ENCODE peak calls at places on chromosomes 4 and X, in seven cellular contexts. E, S, V, N, K, L and T are unnamed samples.

GRCh38 chr4:67684839-67685531 is 16.0 kb downstream of the UBA6 start:
- DNase-seq in E (no peak), S (no peak), V (no peak), N (no peak), K (no peak), L (no peak), T (no peak)

GRCh38 chrX:104697264-104697663 is 131.3 kb downstream of the IL1RAPL2 start:
- DNase-seq in E (no peak), S (no peak), V (no peak), N (no peak), K (no peak), L (no peak), T (no peak)

GRCh38 chrX:118727686-118728339 is 407 bp downstream of the IL13RA1 start:
- DNase-seq in E (no peak), S (peak; percentile 18), V (peak; percentile 84), N (no peak), K (peak; percentile 37), L (peak; percentile 35), T (peak; percentile 23)

GRCh38 chr4:3702084-3702521 is 64.1 kb upstream of the ADRA2C start:
- DNase-seq in E (no peak), S (no peak), V (peak; percentile 51), N (no peak), K (no peak), L (no peak), T (no peak)

GRCh38 chrX:95505721-95506120 is 1178.9 kb upstream of the DIAPH2 start:
- DNase-seq in E (no peak), S (peak; percentile 59), V (no peak), N (no peak), K (no peak), L (no peak), T (no peak)

GRCh38 chr4:85209161-85209560 is 242.7 kb upstream of the WDFY3 start:
- DNase-seq in E (no peak), S (no peak), V (no peak), N (no peak), K (no peak), L (no peak), T (no peak)

GRCh38 chrX:105267167-105267566 is 46.7 kb upstream of the TEX13A start:
- DNase-seq in E (no peak), S (no peak), V (no peak), N (no peak), K (no peak), L (no peak), T (no peak)

GRCh38 chr4:53064609-53065008 is 202.5 kb downstream of the RASL11B start:
- DNase-seq in E (no peak), S (no peak), V (no peak), N (no peak), K (no peak), L (no peak), T (no peak)

GRCh38 chr4:78534286-78534955 is 17.1 kb upstream of the ANXA3 start:
- DNase-seq in E (no peak), S (no peak), V (no peak), N (no peak), K (no peak), L (no peak), T (no peak)

GRCh38 chr4:165326831-165327210 is 648 bp upstream of the MSMO1 start:
- DNase-seq in E (no peak), S (peak; percentile 68), V (no peak), N (peak; percentile 22), K (no peak), L (peak; percentile 56), T (no peak)

GRCh38 chrX:9148626-9149385 is 114.9 kb upstream of the FAM9B start:
- DNase-seq in E (no peak), S (peak; percentile 96), V (no peak), N (peak; percentile 64), K (no peak), L (no peak), T (no peak)

GRCh38 chr4:113635739-113636437 is 125.7 kb downstream of the CAMK2D start:
- DNase-seq in E (no peak), S (no peak), V (no peak), N (peak; percentile 70), K (no peak), L (no peak), T (no peak)

GRCh38 chrX:120365320-120365719 is 3.4 kb downstream of the ATP1B4 start:
- DNase-seq in E (no peak), S (peak; percentile 29), V (peak; percentile 58), N (no peak), K (peak; percentile 15), L (peak; percentile 38), T (peak; percentile 92)

GRCh38 chrX:151973262-151973661 is 1.2 kb downstream of the GABRE start:
- DNase-seq in E (no peak), S (peak; percentile 29), V (no peak), N (no peak), K (no peak), L (no peak), T (no peak)

GRCh38 chr4:33395731-33396485 is 2675.7 kb downstream of the PCDH7 start:
- DNase-seq in E (no peak), S (no peak), V (no peak), N (no peak), K (no peak), L (no peak), T (no peak)

GRCh38 chr4:86032476-86033022 is 327.3 kb downstream of the MAPK10 start:
- DNase-seq in E (no peak), S (no peak), V (no peak), N (peak; percentile 79), K (peak; percentile 39), L (no peak), T (peak; percentile 37)

GRCh38 chr4:10554694-10555093 is 97.5 kb upstream of the ZNF518B start:
- DNase-seq in E (peak; percentile 67), S (peak; percentile 65), V (no peak), N (peak; percentile 69), K (peak; percentile 17), L (peak; percentile 44), T (no peak)

GRCh38 chr4:111854494-111855087 is 290.7 kb upstream of the FAM241A start:
- DNase-seq in E (no peak), S (peak; percentile 44), V (no peak), N (peak; percentile 3), K (no peak), L (no peak), T (no peak)

GRCh38 chr4:39243462-39243861 is 61.1 kb downstream of the WDR19 start:
- DNase-seq in E (no peak), S (no peak), V (no peak), N (no peak), K (no peak), L (no peak), T (no peak)

GRCh38 chrX:8191022-8191421 is 20.0 kb upstream of the VCX2 start:
- DNase-seq in E (no peak), S (peak; percentile 5), V (no peak), N (no peak), K (no peak), L (peak; percentile 57), T (no peak)

GRCh38 chr4:182429896-182430295 is 186.7 kb downstream of the TENM3 start:
- DNase-seq in E (no peak), S (no peak), V (no peak), N (no peak), K (no peak), L (no peak), T (no peak)

GRCh38 chr4:168845897-168846296 is 164.2 kb downstream of the CBR4 start:
- DNase-seq in E (no peak), S (no peak), V (no peak), N (no peak), K (no peak), L (no peak), T (no peak)

GRCh38 chr4:168848112-168848511 is 161.9 kb downstream of the CBR4 start:
- DNase-seq in E (no peak), S (no peak), V (no peak), N (no peak), K (no peak), L (no peak), T (no peak)

GRCh38 chr4:168850016-168850415 is 160.0 kb downstream of the CBR4 start:
- DNase-seq in E (no peak), S (peak; percentile 40), V (no peak), N (no peak), K (no peak), L (no peak), T (no peak)

GRCh38 chr4:168846414-168846813 is 163.6 kb downstream of the CBR4 start:
- DNase-seq in E (no peak), S (peak; percentile 75), V (no peak), N (no peak), K (no peak), L (no peak), T (no peak)

DNA sequence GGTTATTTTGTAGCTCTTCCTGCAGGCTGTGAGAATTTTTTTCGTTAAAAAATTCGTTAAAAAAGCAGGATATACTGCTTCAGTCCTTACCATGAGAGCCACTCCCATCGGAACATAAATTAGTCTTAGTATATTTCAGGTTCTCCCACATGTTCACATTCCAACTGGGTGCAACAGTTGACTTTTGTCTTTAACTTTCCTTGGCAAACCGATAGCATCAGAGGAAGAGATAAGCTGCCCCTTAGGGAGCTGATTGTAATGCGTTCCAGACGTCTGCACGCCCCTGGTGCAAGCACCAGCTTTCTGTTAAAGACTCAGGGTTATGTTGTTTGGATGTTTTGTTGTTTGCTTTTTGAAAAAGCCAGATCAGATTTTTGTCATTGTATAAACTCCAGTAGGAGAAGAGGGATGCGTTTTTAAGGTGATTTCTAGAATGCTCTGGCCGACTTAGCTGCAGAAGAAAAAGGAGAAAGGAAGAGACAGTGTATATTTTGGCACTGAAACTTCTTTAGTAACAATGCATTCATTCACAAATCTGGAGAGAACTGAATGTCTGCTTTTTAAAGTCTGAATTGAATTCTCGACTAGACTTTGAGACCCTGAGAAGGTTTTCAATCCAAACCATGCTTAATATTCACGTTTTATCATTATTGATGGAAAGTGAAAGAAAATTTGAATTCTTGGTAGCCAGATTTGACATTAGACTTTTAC is 160.9 kb downstream of the CBR4 start:
- DNase-seq in E (no peak), S (peak; percentile 84), V (no peak), N (peak; percentile 79), K (no peak), L (no peak), T (no peak)
- H3K4me3 ChIP-seq in E (no peak overlapping the region), S (no peak overlapping the region), V (no peak overlapping the region), N (no peak overlapping the region), K (no peak overlapping the region), L (no peak overlapping the region), T (no peak overlapping the region)

DNA sequence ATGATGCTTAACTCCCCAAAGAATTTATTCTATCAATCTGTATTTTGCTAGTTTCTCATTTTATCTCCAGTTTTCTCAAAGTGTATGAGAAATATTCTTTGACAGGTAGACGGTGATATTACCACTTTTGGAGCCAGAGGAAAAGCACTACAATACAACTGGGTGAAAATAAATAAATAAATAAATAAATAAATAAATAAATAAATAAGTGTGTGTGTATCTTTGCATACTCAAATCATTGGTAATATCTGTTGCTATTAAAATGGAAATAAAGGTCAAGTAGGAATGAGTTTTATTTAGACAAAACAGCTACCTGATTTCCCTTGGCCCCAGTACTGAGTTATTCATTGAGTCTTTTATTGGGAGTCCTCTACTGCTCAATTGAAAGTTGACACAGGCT is 114.3 kb downstream of the RBMX2 start:
- DNase-seq in E (no peak), S (no peak), V (no peak), N (no peak), K (no peak), L (no peak), T (no peak)
- H3K27ac ChIP-seq in E (no peak overlapping the region), S (no peak overlapping the region), V (no peak overlapping the region), N (no peak overlapping the region), K (no peak overlapping the region), L (no peak overlapping the region), T (no peak overlapping the region)

GRCh38 chrX:46791927-46792825 is 33.3 kb upstream of the SLC9A7 start:
- DNase-seq in E (no peak), S (peak; percentile 73), V (no peak), N (peak; percentile 91), K (no peak), L (no peak), T (no peak)
- H3K4me3 ChIP-seq in E (no peak overlapping the region), S (no peak overlapping the region), V (no peak overlapping the region), N (no peak overlapping the region), K (no peak overlapping the region), L (no peak overlapping the region), T (no peak overlapping the region)

GRCh38 chr4:11821774-11822430 is 393.2 kb upstream of the HS3ST1 start:
- DNase-seq in E (no peak), S (no peak), V (no peak), N (no peak), K (no peak), L (no peak), T (no peak)
- H3K27ac ChIP-seq in E (no peak overlapping the region), S (no peak overlapping the region), V (no peak overlapping the region), N (no peak overlapping the region), K (no peak overlapping the region), L (no peak overlapping the region), T (no peak overlapping the region)